ENCODE peak calls at places on chromosomes 3 and 15, in ten cellular contexts. One of them, this sample, is unnamed.

GRCh38 chr15:81049835-81050234 is 49.1 kb downstream of the TLNRD1 start:
- DNase-seq in AG09309: no peak
- DNase-seq in left kidney: no peak
- DNase-seq in lung: no peak
- DNase-seq in HCT116: no peak
- DNase-seq in progenitor cell of endocrine pancreas: no peak
- DNase-seq in HS-27A: no peak
- DNase-seq in AG10803: no peak
- DNase-seq in C1 segment of cervical spinal cord: peak
- DNase-seq in mammary epithelial cell: no peak
- DNase-seq in this sample: no peak

GRCh38 chr3:22121068-22121706 is 370.2 kb upstream of the ZNF385D start:
- DNase-seq in mammary epithelial cell: no peak
- DNase-seq in HS-27A: no peak
- DNase-seq in C1 segment of cervical spinal cord: no peak
- DNase-seq in lung: no peak
- DNase-seq in AG09309: no peak
- DNase-seq in left kidney: peak
- DNase-seq in AG10803: no peak
- DNase-seq in progenitor cell of endocrine pancreas: no peak
- DNase-seq in HCT116: no peak
- DNase-seq in this sample: no peak

GRCh38 chr3:5022187-5022965 is 43.1 kb downstream of the BHLHE40 start:
- DNase-seq in progenitor cell of endocrine pancreas: no peak
- DNase-seq in AG09309: no peak
- DNase-seq in C1 segment of cervical spinal cord: no peak
- DNase-seq in mammary epithelial cell: peak
- DNase-seq in HCT116: no peak
- DNase-seq in left kidney: no peak
- DNase-seq in lung: no peak
- DNase-seq in HS-27A: no peak
- DNase-seq in AG10803: no peak
- DNase-seq in this sample: no peak

GRCh38 chr3:50648297-50648696 is 26.4 kb upstream of the DOCK3 start:
- DNase-seq in HS-27A: no peak
- DNase-seq in AG09309: no peak
- DNase-seq in HCT116: no peak
- DNase-seq in C1 segment of cervical spinal cord: no peak
- DNase-seq in lung: no peak
- DNase-seq in left kidney: peak
- DNase-seq in AG10803: no peak
- DNase-seq in mammary epithelial cell: no peak
- DNase-seq in progenitor cell of endocrine pancreas: no peak
- DNase-seq in this sample: no peak

GRCh38 chr3:161347726-161348125 is 23.6 kb downstream of the SPTSSB start:
- DNase-seq in progenitor cell of endocrine pancreas: no peak
- DNase-seq in lung: no peak
- DNase-seq in HS-27A: no peak
- DNase-seq in AG10803: no peak
- DNase-seq in left kidney: no peak
- DNase-seq in HCT116: no peak
- DNase-seq in mammary epithelial cell: no peak
- DNase-seq in AG09309: no peak
- DNase-seq in C1 segment of cervical spinal cord: no peak
- DNase-seq in this sample: no peak

GRCh38 chr3:90092994-90093393 is 985.6 kb downstream of the EPHA3 start:
- DNase-seq in AG09309: no peak
- DNase-seq in C1 segment of cervical spinal cord: no peak
- DNase-seq in lung: no peak
- DNase-seq in left kidney: peak
- DNase-seq in HS-27A: peak
- DNase-seq in AG10803: peak
- DNase-seq in mammary epithelial cell: no peak
- DNase-seq in HCT116: no peak
- DNase-seq in progenitor cell of endocrine pancreas: no peak
- DNase-seq in this sample: no peak

GRCh38 chr15:43872416-43873020 is 45.7 kb downstream of the WDR76 start:
- DNase-seq in C1 segment of cervical spinal cord: peak
- DNase-seq in lung: no peak
- DNase-seq in progenitor cell of endocrine pancreas: peak
- DNase-seq in AG10803: peak
- DNase-seq in mammary epithelial cell: peak
- DNase-seq in left kidney: peak
- DNase-seq in HS-27A: peak
- DNase-seq in AG09309: peak
- DNase-seq in HCT116: peak
- DNase-seq in this sample: peak

GRCh38 chr15:32657198-32657886 is 15.8 kb downstream of the SCG5 start:
- DNase-seq in AG09309: no peak
- DNase-seq in HS-27A: no peak
- DNase-seq in lung: no peak
- DNase-seq in HCT116: no peak
- DNase-seq in C1 segment of cervical spinal cord: no peak
- DNase-seq in progenitor cell of endocrine pancreas: no peak
- DNase-seq in AG10803: no peak
- DNase-seq in mammary epithelial cell: peak
- DNase-seq in left kidney: no peak
- DNase-seq in this sample: no peak

GRCh38 chr3:134008630-134009156 is 21.0 kb downstream of the SLCO2A1 start:
- DNase-seq in AG10803: peak
- DNase-seq in AG09309: peak
- DNase-seq in lung: no peak
- DNase-seq in HCT116: peak
- DNase-seq in C1 segment of cervical spinal cord: no peak
- DNase-seq in HS-27A: peak
- DNase-seq in mammary epithelial cell: peak
- DNase-seq in left kidney: no peak
- DNase-seq in progenitor cell of endocrine pancreas: no peak
- DNase-seq in this sample: no peak

GRCh38 chr3:184428561-184429175 is 48.8 kb downstream of the CHRD start:
- DNase-seq in left kidney: no peak
- DNase-seq in mammary epithelial cell: no peak
- DNase-seq in lung: no peak
- DNase-seq in C1 segment of cervical spinal cord: peak
- DNase-seq in progenitor cell of endocrine pancreas: no peak
- DNase-seq in HS-27A: no peak
- DNase-seq in HCT116: no peak
- DNase-seq in AG09309: no peak
- DNase-seq in AG10803: peak
- DNase-seq in this sample: no peak

GRCh38 chr3:57709559-57709958 is 16.7 kb upstream of the DENND6A start:
- DNase-seq in mammary epithelial cell: peak
- DNase-seq in C1 segment of cervical spinal cord: no peak
- DNase-seq in AG09309: no peak
- DNase-seq in progenitor cell of endocrine pancreas: no peak
- DNase-seq in HS-27A: no peak
- DNase-seq in left kidney: no peak
- DNase-seq in HCT116: no peak
- DNase-seq in AG10803: no peak
- DNase-seq in lung: no peak
- DNase-seq in this sample: peak

GRCh38 chr15:83926116-83926515 is 272.2 kb downstream of the ADAMTSL3 start:
- DNase-seq in left kidney: no peak
- DNase-seq in AG10803: no peak
- DNase-seq in AG09309: no peak
- DNase-seq in progenitor cell of endocrine pancreas: no peak
- DNase-seq in HCT116: no peak
- DNase-seq in C1 segment of cervical spinal cord: no peak
- DNase-seq in mammary epithelial cell: peak
- DNase-seq in lung: no peak
- DNase-seq in HS-27A: no peak
- DNase-seq in this sample: no peak

GRCh38 chr15:75712668-75713337 is at the start of gene CSPG4:
- DNase-seq in mammary epithelial cell: no peak
- DNase-seq in HS-27A: peak
- DNase-seq in AG09309: no peak
- DNase-seq in progenitor cell of endocrine pancreas: no peak
- DNase-seq in left kidney: peak
- DNase-seq in AG10803: peak
- DNase-seq in HCT116: no peak
- DNase-seq in lung: no peak
- DNase-seq in C1 segment of cervical spinal cord: no peak
- DNase-seq in this sample: peak

GRCh38 chr15:36291501-36291900 is 287.9 kb upstream of the CDIN1 start:
- DNase-seq in C1 segment of cervical spinal cord: no peak
- DNase-seq in AG10803: no peak
- DNase-seq in mammary epithelial cell: no peak
- DNase-seq in HS-27A: no peak
- DNase-seq in progenitor cell of endocrine pancreas: no peak
- DNase-seq in HCT116: no peak
- DNase-seq in lung: no peak
- DNase-seq in left kidney: no peak
- DNase-seq in AG09309: no peak
- DNase-seq in this sample: no peak

GRCh38 chr3:194824676-194825075 is 139.0 kb downstream of the FAM43A start:
- DNase-seq in lung: no peak
- DNase-seq in HCT116: no peak
- DNase-seq in AG09309: peak
- DNase-seq in HS-27A: no peak
- DNase-seq in C1 segment of cervical spinal cord: no peak
- DNase-seq in left kidney: no peak
- DNase-seq in mammary epithelial cell: no peak
- DNase-seq in AG10803: peak
- DNase-seq in progenitor cell of endocrine pancreas: no peak
- DNase-seq in this sample: no peak

GRCh38 chr3:142009029-142009428 is 132.6 kb downstream of the ATP1B3 start:
- DNase-seq in HS-27A: no peak
- DNase-seq in AG10803: no peak
- DNase-seq in left kidney: no peak
- DNase-seq in lung: no peak
- DNase-seq in AG09309: no peak
- DNase-seq in mammary epithelial cell: no peak
- DNase-seq in HCT116: no peak
- DNase-seq in progenitor cell of endocrine pancreas: no peak
- DNase-seq in C1 segment of cervical spinal cord: no peak
- DNase-seq in this sample: no peak

GRCh38 chr3:127672429-127673190 is at the start of gene ABTB1:
- DNase-seq in HCT116: no peak
- DNase-seq in C1 segment of cervical spinal cord: peak
- DNase-seq in HS-27A: no peak
- DNase-seq in left kidney: peak
- DNase-seq in progenitor cell of endocrine pancreas: peak
- DNase-seq in lung: peak
- DNase-seq in AG10803: peak
- DNase-seq in mammary epithelial cell: peak
- DNase-seq in AG09309: no peak
- DNase-seq in this sample: no peak

GRCh38 chr3:36489106-36489505 is 108.8 kb downstream of the STAC start:
- DNase-seq in mammary epithelial cell: no peak
- DNase-seq in left kidney: no peak
- DNase-seq in progenitor cell of endocrine pancreas: no peak
- DNase-seq in HS-27A: no peak
- DNase-seq in AG09309: no peak
- DNase-seq in HCT116: no peak
- DNase-seq in lung: no peak
- DNase-seq in AG10803: no peak
- DNase-seq in C1 segment of cervical spinal cord: no peak
- DNase-seq in this sample: no peak

GRCh38 chr3:64889991-64890390 is 202.2 kb upstream of the ADAMTS9 start:
- DNase-seq in HCT116: no peak
- DNase-seq in AG10803: no peak
- DNase-seq in progenitor cell of endocrine pancreas: no peak
- DNase-seq in lung: no peak
- DNase-seq in C1 segment of cervical spinal cord: no peak
- DNase-seq in HS-27A: no peak
- DNase-seq in AG09309: no peak
- DNase-seq in mammary epithelial cell: no peak
- DNase-seq in left kidney: peak
- DNase-seq in this sample: no peak

GRCh38 chr3:50624634-50625033 is 7.7 kb downstream of the MAPKAPK3 start:
- DNase-seq in progenitor cell of endocrine pancreas: no peak
- DNase-seq in mammary epithelial cell: peak
- DNase-seq in left kidney: no peak
- DNase-seq in HCT116: no peak
- DNase-seq in HS-27A: no peak
- DNase-seq in lung: no peak
- DNase-seq in C1 segment of cervical spinal cord: no peak
- DNase-seq in AG09309: no peak
- DNase-seq in AG10803: no peak
- DNase-seq in this sample: no peak

GRCh38 chr3:8095724-8096123 is 405.9 kb upstream of the LMCD1 start:
- DNase-seq in mammary epithelial cell: no peak
- DNase-seq in lung: no peak
- DNase-seq in AG10803: peak
- DNase-seq in progenitor cell of endocrine pancreas: no peak
- DNase-seq in C1 segment of cervical spinal cord: no peak
- DNase-seq in AG09309: no peak
- DNase-seq in left kidney: peak
- DNase-seq in HCT116: peak
- DNase-seq in HS-27A: no peak
- DNase-seq in this sample: no peak

GRCh38 chr15:82750831-82751181 is 41.1 kb upstream of the AP3B2 start:
- DNase-seq in AG10803: no peak
- DNase-seq in AG09309: no peak
- DNase-seq in lung: no peak
- DNase-seq in mammary epithelial cell: no peak
- DNase-seq in C1 segment of cervical spinal cord: no peak
- DNase-seq in left kidney: no peak
- DNase-seq in HCT116: no peak
- DNase-seq in progenitor cell of endocrine pancreas: no peak
- DNase-seq in HS-27A: no peak
- DNase-seq in this sample: peak

GRCh38 chr3:47852604-47853397 is 49.9 kb downstream of the DHX30 start:
- DNase-seq in C1 segment of cervical spinal cord: no peak
- DNase-seq in AG09309: no peak
- DNase-seq in lung: no peak
- DNase-seq in HS-27A: no peak
- DNase-seq in HCT116: no peak
- DNase-seq in mammary epithelial cell: no peak
- DNase-seq in progenitor cell of endocrine pancreas: no peak
- DNase-seq in left kidney: no peak
- DNase-seq in AG10803: no peak
- DNase-seq in this sample: no peak

GRCh38 chr3:128226794-128227399 is 73.6 kb downstream of the EEFSEC start:
- DNase-seq in progenitor cell of endocrine pancreas: peak
- DNase-seq in mammary epithelial cell: peak
- DNase-seq in AG10803: peak
- DNase-seq in left kidney: peak
- DNase-seq in AG09309: no peak
- DNase-seq in lung: no peak
- DNase-seq in HS-27A: no peak
- DNase-seq in C1 segment of cervical spinal cord: no peak
- DNase-seq in HCT116: peak
- DNase-seq in this sample: no peak

GRCh38 chr3:43707266-43707665 is 16.5 kb downstream of the ABHD5 start:
- DNase-seq in left kidney: no peak
- DNase-seq in C1 segment of cervical spinal cord: no peak
- DNase-seq in HCT116: no peak
- DNase-seq in mammary epithelial cell: peak
- DNase-seq in lung: no peak
- DNase-seq in HS-27A: no peak
- DNase-seq in progenitor cell of endocrine pancreas: no peak
- DNase-seq in AG09309: no peak
- DNase-seq in AG10803: no peak
- DNase-seq in this sample: no peak

GRCh38 chr3:30269751-30270445 is 336.5 kb upstream of the TGFBR2 start:
- DNase-seq in HS-27A: no peak
- DNase-seq in AG09309: no peak
- DNase-seq in progenitor cell of endocrine pancreas: no peak
- DNase-seq in HCT116: no peak
- DNase-seq in C1 segment of cervical spinal cord: no peak
- DNase-seq in AG10803: no peak
- DNase-seq in lung: no peak
- DNase-seq in mammary epithelial cell: no peak
- DNase-seq in left kidney: peak
- DNase-seq in this sample: no peak

GRCh38 chr15:90201150-90201943 is at the start of gene SEMA4B:
- DNase-seq in left kidney: peak
- DNase-seq in mammary epithelial cell: peak
- DNase-seq in progenitor cell of endocrine pancreas: peak
- DNase-seq in AG09309: no peak
- DNase-seq in C1 segment of cervical spinal cord: peak
- DNase-seq in HS-27A: no peak
- DNase-seq in lung: peak
- DNase-seq in HCT116: no peak
- DNase-seq in AG10803: no peak
- DNase-seq in this sample: no peak

GRCh38 chr3:26522919-26523318 is 99.7 kb upstream of the LRRC3B start:
- DNase-seq in AG09309: no peak
- DNase-seq in C1 segment of cervical spinal cord: no peak
- DNase-seq in HCT116: no peak
- DNase-seq in mammary epithelial cell: no peak
- DNase-seq in AG10803: no peak
- DNase-seq in HS-27A: no peak
- DNase-seq in progenitor cell of endocrine pancreas: no peak
- DNase-seq in lung: no peak
- DNase-seq in left kidney: no peak
- DNase-seq in this sample: no peak

This sample was measured in retinal pigment epithelial cell.